ENCODE peak calls at places on chromosomes 12 and 14, in seven cellular contexts. Y is right cardiac atrium, A is fibroblast of pulmonary artery, U is Peyer's patch, K is astrocyte of the cerebellum, N is BE2C, G is A549. R is an unnamed sample.
A peak's percentile ranks its signal among the peaks of the same experiment; 100 is the strongest.

GRCh38 chr12:76288218-76288617 is 60.0 kb downstream of the BBS10 start:
- DNase-seq in Y (no peak), K (no peak), A (no peak), U (no peak), N (no peak), G (no peak), R (no peak)

GRCh38 chr12:23947395-23947794 is 2.1 kb downstream of the SOX5 start:
- DNase-seq in N (no peak), A (no peak), Y (no peak), U (no peak), K (no peak), G (no peak), R (no peak)

GRCh38 chr12:121282072-121282742 is 14.3 kb downstream of the CAMKK2 start:
- DNase-seq in G (no peak), K (no peak), Y (peak; percentile 72), N (no peak), A (no peak), U (no peak), R (no peak)

GRCh38 chr12:93773122-93773871 is 96.1 kb downstream of the CRADD start:
- DNase-seq in Y (no peak), G (no peak), A (peak; percentile 79), K (no peak), U (no peak), N (peak; percentile 53), R (no peak)

GRCh38 chr12:82019533-82019932 is 260.4 kb upstream of the PPFIA2 start:
- DNase-seq in G (no peak), N (no peak), Y (no peak), U (no peak), K (no peak), A (peak; percentile 11), R (no peak)

GRCh38 chr12:93804392-93805179 is 127.4 kb downstream of the CRADD start:
- DNase-seq in G (no peak), K (no peak), Y (no peak), U (no peak), N (no peak), A (no peak), R (no peak)

GRCh38 chr14:61388173-61388975 is 67.0 kb downstream of the PRKCH start:
- DNase-seq in U (no peak), Y (no peak), G (no peak), K (no peak), A (peak; percentile 29), N (no peak), R (no peak)

GRCh38 chr12:21169878-21170472 is 39.0 kb downstream of the SLCO1B1 start:
- DNase-seq in N (peak; percentile 68), K (peak; percentile 28), U (no peak), G (peak; percentile 5), Y (no peak), A (peak; percentile 62), R (peak; percentile 46)

GRCh38 chr12:48202766-48203165 is 326 bp downstream of the OR10AD1 start:
- DNase-seq in N (no peak), Y (no peak), K (no peak), G (no peak), A (no peak), U (no peak), R (no peak)

GRCh38 chr12:116700066-116700465 is 37.8 kb downstream of the SPRING1 start:
- DNase-seq in N (peak; percentile 45), U (no peak), A (no peak), Y (no peak), G (no peak), K (no peak), R (no peak)

GRCh38 chr12:119202121-119202527 is 23.4 kb downstream of the HSPB8 start:
- DNase-seq in A (no peak), U (no peak), G (no peak), N (no peak), K (no peak), Y (no peak), R (peak; percentile 48)

GRCh38 chr14:34355584-34356266 is 106.3 kb downstream of the SPTSSA start:
- DNase-seq in U (no peak), A (peak; percentile 96), K (peak; percentile 49), G (no peak), N (peak; percentile 62), Y (no peak), R (no peak)

GRCh38 chr12:111056618-111057521 is 136.5 kb upstream of the MYL2 start:
- DNase-seq in Y (no peak), G (no peak), N (no peak), K (no peak), A (no peak), U (no peak), R (no peak)

GRCh38 chr14:51783765-51784164 is 76.6 kb upstream of the GNG2 start:
- DNase-seq in U (no peak), G (no peak), K (no peak), N (no peak), A (peak; percentile 79), Y (no peak), R (no peak)

GRCh38 chr14:99246536-99247083 is 25.4 kb downstream of the BCL11B start:
- DNase-seq in Y (no peak), G (no peak), U (no peak), K (no peak), A (no peak), N (no peak), R (peak; percentile 89)

GRCh38 chr14:105168496-105168978 is at the start of gene JAG2:
- DNase-seq in A (peak; percentile 34), U (peak; percentile 75), Y (peak; percentile 84), G (peak; percentile 69), N (peak; percentile 59), K (no peak), R (peak; percentile 94)

GRCh38 chr12:108832730-108833354 is 24.5 kb downstream of the SSH1 start:
- DNase-seq in U (no peak), N (no peak), K (peak; percentile 87), G (no peak), Y (peak; percentile 61), A (peak; percentile 95), R (no peak)

GRCh38 chr12:76529226-76529918 is 30.2 kb downstream of the OSBPL8 start:
- DNase-seq in N (no peak), A (peak; percentile 23), U (no peak), K (no peak), Y (no peak), G (no peak), R (no peak)

GRCh38 chr12:88876867-88877266 is 296.6 kb upstream of the KITLG start:
- DNase-seq in N (no peak), G (no peak), K (no peak), Y (no peak), A (peak; percentile 40), U (no peak), R (no peak)

GRCh38 chr14:100827140-100827517 is 1.2 kb downstream of the MEG3 start:
- DNase-seq in Y (peak; percentile 60), U (no peak), K (no peak), G (no peak), A (peak; percentile 25), N (no peak), R (no peak)

GRCh38 chr14:100830681-100831080 is 4.8 kb downstream of the MEG3 start:
- DNase-seq in Y (no peak), N (no peak), K (no peak), U (no peak), G (no peak), A (no peak), R (no peak)

GRCh38 chr14:100826371-100827139 is 637 bp downstream of the MEG3 start:
- DNase-seq in Y (no peak), N (no peak), K (no peak), U (no peak), G (no peak), A (no peak), R (no peak)

GRCh38 chr14:100827751-100828447 is 2.0 kb downstream of the MEG3 start:
- DNase-seq in G (no peak), N (peak; percentile 87), U (no peak), Y (no peak), K (peak; percentile 44), A (peak; percentile 81), R (peak; percentile 69)

GRCh38 chr14:100828448-100828834 is 2.5 kb downstream of the MEG3 start:
- DNase-seq in A (no peak), K (no peak), G (no peak), U (no peak), N (peak; percentile 60), Y (no peak), R (no peak)
- H3K4me3 ChIP-seq in A (peak overlapping the region; percentile 82), K (peak overlapping the region; percentile 83), G (no peak overlapping the region), U (no peak overlapping the region), N (peak overlapping the region; percentile 92), Y (no peak overlapping the region), R (no peak overlapping the region)

DNA sequence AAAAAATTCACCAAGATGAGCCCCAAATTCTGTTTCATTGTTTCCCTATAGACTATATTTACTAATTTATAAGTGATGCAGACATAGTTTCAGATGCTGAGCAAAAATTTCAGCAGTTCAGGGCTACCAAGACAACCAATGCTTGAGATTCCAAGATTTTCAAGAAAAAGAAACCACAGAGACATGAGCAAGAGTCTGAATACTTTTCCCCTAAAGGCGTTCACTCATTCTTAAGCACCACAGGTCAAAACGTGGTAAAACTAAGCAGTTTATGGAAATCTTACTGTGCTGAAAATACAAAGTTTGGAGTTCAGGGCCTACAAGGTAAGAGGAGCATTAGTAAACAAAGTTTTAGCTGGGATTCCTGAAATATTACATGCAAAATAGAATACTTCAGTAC is 221.2 kb downstream of the KCNH5 start:
- DNase-seq in U (no peak), N (no peak), A (no peak), G (no peak), Y (no peak), K (peak; percentile 3), R (no peak)
- H3K4me3 ChIP-seq in U (no peak overlapping the region), N (no peak overlapping the region), A (no peak overlapping the region), G (no peak overlapping the region), Y (no peak overlapping the region), K (no peak overlapping the region), R (no peak overlapping the region)

DNA sequence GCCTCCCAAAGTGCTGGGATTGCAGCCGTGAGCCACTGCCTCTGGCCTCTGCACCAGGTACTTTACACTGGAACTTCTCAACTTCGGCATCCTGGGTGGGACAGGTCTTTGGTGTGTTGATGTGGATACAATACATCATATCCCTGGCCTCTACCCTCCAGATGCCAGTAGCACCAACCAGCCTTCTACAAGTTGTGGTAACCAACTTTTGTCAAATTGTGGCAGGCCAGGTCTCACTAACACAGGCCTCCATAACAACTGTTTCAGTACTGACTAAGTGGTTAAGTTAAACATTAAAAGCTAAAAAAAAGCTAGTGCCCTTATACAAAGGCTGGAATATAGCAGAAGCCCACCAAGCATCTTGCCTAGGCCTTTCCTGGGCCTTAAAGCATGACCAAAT is 232.9 kb downstream of the PCNX1 start:
- DNase-seq in N (no peak), Y (no peak), U (no peak), G (no peak), K (no peak), A (no peak), R (no peak)
- H3K4me3 ChIP-seq in N (no peak overlapping the region), Y (no peak overlapping the region), U (no peak overlapping the region), G (no peak overlapping the region), K (no peak overlapping the region), A (no peak overlapping the region), R (no peak overlapping the region)

DNA sequence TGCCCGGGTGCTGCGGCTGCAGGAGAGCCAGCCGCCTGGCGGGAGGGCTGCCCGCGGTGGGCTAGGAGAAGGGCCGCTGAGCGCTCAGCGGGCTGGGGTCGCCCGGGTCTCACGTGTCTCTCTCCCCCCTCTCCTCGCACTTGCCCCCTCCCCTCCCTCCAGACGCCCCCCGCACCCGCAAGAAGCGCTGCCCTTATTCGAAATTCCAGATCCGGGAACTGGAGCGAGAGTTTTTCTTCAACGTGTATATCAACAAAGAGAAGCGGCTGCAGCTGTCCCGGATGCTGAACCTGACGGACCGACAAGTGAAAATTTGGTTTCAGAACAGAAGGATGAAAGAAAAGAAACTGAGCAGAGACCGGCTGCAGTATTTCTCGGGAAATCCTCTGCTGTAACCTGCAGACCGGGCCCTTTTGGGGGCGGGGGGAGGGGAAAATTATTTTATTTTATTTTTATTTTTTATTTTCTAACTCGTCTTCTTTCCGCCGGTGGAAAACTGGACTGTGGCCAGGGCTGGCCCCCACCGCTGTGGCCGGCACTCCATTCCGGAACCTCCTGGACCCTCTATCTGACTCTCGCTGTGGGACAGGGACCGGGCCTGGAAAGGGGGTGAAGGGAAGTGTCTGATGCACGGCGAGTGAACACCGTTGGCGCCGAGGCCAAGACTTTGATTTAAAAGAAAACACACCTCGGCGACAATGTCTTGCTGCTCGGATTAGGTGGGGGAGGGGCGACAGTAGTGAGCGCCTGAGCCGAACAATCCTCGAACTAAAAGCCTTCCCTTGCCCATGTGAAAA is 463 bp upstream of the HOTAIR start:
- DNase-seq in A (no peak), Y (peak; percentile 29), U (no peak), G (no peak), N (no peak), K (no peak), R (peak; percentile 70)
- H3K4me3 ChIP-seq in A (no peak overlapping the region), Y (peak overlapping the region; percentile 1), U (peak overlapping the region; percentile 63), G (peak overlapping the region; percentile 57), N (peak overlapping the region; percentile 70), K (no peak overlapping the region), R (no peak overlapping the region)